ENCODE peak calls at places on chromosomes 13 and 19, in ten cellular contexts. One of them, this sample, is unnamed.

GRCh38 chr13:33174491-33174890 is 111.1 kb downstream of the STARD13 start:
- DNase-seq in GM13977: no peak
- DNase-seq in left lung: no peak
- DNase-seq in stomach: no peak
- DNase-seq in GM23338: no peak
- DNase-seq in fibroblast of pulmonary artery: no peak
- DNase-seq in epithelial cell of esophagus: no peak
- DNase-seq in fibroblast of lung: no peak
- DNase-seq in choroid plexus epithelial cell: no peak
- DNase-seq in Calu3: no peak
- DNase-seq in this sample: no peak

GRCh38 chr13:99856021-99856420 is 115.5 kb downstream of the ZIC5 start:
- DNase-seq in GM13977: no peak
- DNase-seq in left lung: no peak
- DNase-seq in stomach: no peak
- DNase-seq in GM23338: no peak
- DNase-seq in fibroblast of pulmonary artery: no peak
- DNase-seq in epithelial cell of esophagus: no peak
- DNase-seq in fibroblast of lung: no peak
- DNase-seq in choroid plexus epithelial cell: no peak
- DNase-seq in Calu3: no peak
- DNase-seq in this sample: no peak

GRCh38 chr19:15072930-15073647 is 8.9 kb upstream of the OR1I1 start:
- DNase-seq in GM13977: no peak
- DNase-seq in left lung: no peak
- DNase-seq in stomach: no peak
- DNase-seq in GM23338: peak
- DNase-seq in fibroblast of pulmonary artery: no peak
- DNase-seq in epithelial cell of esophagus: peak
- DNase-seq in fibroblast of lung: no peak
- DNase-seq in choroid plexus epithelial cell: no peak
- DNase-seq in Calu3: peak
- DNase-seq in this sample: no peak

GRCh38 chr19:18000981-18001836 is 6.8 kb upstream of the ARRDC2 start:
- DNase-seq in GM13977: peak
- DNase-seq in left lung: peak
- DNase-seq in stomach: peak
- DNase-seq in GM23338: peak
- DNase-seq in fibroblast of pulmonary artery: peak
- DNase-seq in epithelial cell of esophagus: peak
- DNase-seq in fibroblast of lung: peak
- DNase-seq in choroid plexus epithelial cell: peak
- DNase-seq in Calu3: peak
- DNase-seq in this sample: peak

GRCh38 chr19:18251587-18252369 is 22.5 kb downstream of the IQCN start:
- DNase-seq in GM13977: peak
- DNase-seq in left lung: peak
- DNase-seq in stomach: peak
- DNase-seq in GM23338: peak
- DNase-seq in fibroblast of pulmonary artery: peak
- DNase-seq in epithelial cell of esophagus: peak
- DNase-seq in fibroblast of lung: peak
- DNase-seq in choroid plexus epithelial cell: peak
- DNase-seq in Calu3: peak
- DNase-seq in this sample: peak

GRCh38 chr19:42090687-42091086 is 14.7 kb downstream of the ZNF574 start:
- DNase-seq in GM13977: no peak
- DNase-seq in left lung: no peak
- DNase-seq in stomach: no peak
- DNase-seq in GM23338: no peak
- DNase-seq in fibroblast of pulmonary artery: no peak
- DNase-seq in epithelial cell of esophagus: no peak
- DNase-seq in fibroblast of lung: no peak
- DNase-seq in choroid plexus epithelial cell: no peak
- DNase-seq in Calu3: no peak
- DNase-seq in this sample: no peak

GRCh38 chr19:27792576-27793127 is 1420.3 kb downstream of the UQCRFS1 start:
- DNase-seq in GM13977: no peak
- DNase-seq in left lung: no peak
- DNase-seq in stomach: no peak
- DNase-seq in GM23338: no peak
- DNase-seq in fibroblast of pulmonary artery: no peak
- DNase-seq in epithelial cell of esophagus: no peak
- DNase-seq in fibroblast of lung: no peak
- DNase-seq in choroid plexus epithelial cell: peak
- DNase-seq in Calu3: no peak
- DNase-seq in this sample: no peak

GRCh38 chr19:3976495-3977241 is 5.8 kb upstream of the DAPK3 start:
- DNase-seq in GM13977: no peak
- DNase-seq in left lung: no peak
- DNase-seq in stomach: no peak
- DNase-seq in GM23338: peak
- DNase-seq in fibroblast of pulmonary artery: no peak
- DNase-seq in epithelial cell of esophagus: no peak
- DNase-seq in fibroblast of lung: peak
- DNase-seq in choroid plexus epithelial cell: no peak
- DNase-seq in Calu3: peak
- DNase-seq in this sample: no peak

GRCh38 chr19:15280048-15280725 is 47.9 kb upstream of the EPHX3 start:
- DNase-seq in GM13977: no peak
- DNase-seq in left lung: no peak
- DNase-seq in stomach: no peak
- DNase-seq in GM23338: no peak
- DNase-seq in fibroblast of pulmonary artery: no peak
- DNase-seq in epithelial cell of esophagus: no peak
- DNase-seq in fibroblast of lung: no peak
- DNase-seq in choroid plexus epithelial cell: no peak
- DNase-seq in Calu3: no peak
- DNase-seq in this sample: no peak

GRCh38 chr13:113672002-113672651 is 5.1 kb downstream of the GRK1 start:
- DNase-seq in GM13977: no peak
- DNase-seq in left lung: peak
- DNase-seq in stomach: no peak
- DNase-seq in GM23338: no peak
- DNase-seq in fibroblast of pulmonary artery: no peak
- DNase-seq in epithelial cell of esophagus: no peak
- DNase-seq in fibroblast of lung: no peak
- DNase-seq in choroid plexus epithelial cell: peak
- DNase-seq in Calu3: no peak
- DNase-seq in this sample: no peak

GRCh38 chr13:50616101-50616500 is 227.4 kb downstream of the DLEU7 start:
- DNase-seq in GM13977: no peak
- DNase-seq in left lung: no peak
- DNase-seq in stomach: no peak
- DNase-seq in GM23338: no peak
- DNase-seq in fibroblast of pulmonary artery: peak
- DNase-seq in epithelial cell of esophagus: peak
- DNase-seq in fibroblast of lung: peak
- DNase-seq in choroid plexus epithelial cell: peak
- DNase-seq in Calu3: no peak
- DNase-seq in this sample: no peak

GRCh38 chr19:42252365-42253244 is 2.3 kb downstream of the ERF start:
- DNase-seq in GM13977: no peak
- DNase-seq in left lung: no peak
- DNase-seq in stomach: no peak
- DNase-seq in GM23338: peak
- DNase-seq in fibroblast of pulmonary artery: peak
- DNase-seq in epithelial cell of esophagus: peak
- DNase-seq in fibroblast of lung: peak
- DNase-seq in choroid plexus epithelial cell: peak
- DNase-seq in Calu3: peak
- DNase-seq in this sample: no peak

GRCh38 chr13:52067237-52067636 is 42.7 kb downstream of the UTP14C start:
- DNase-seq in GM13977: no peak
- DNase-seq in left lung: no peak
- DNase-seq in stomach: no peak
- DNase-seq in GM23338: peak
- DNase-seq in fibroblast of pulmonary artery: peak
- DNase-seq in epithelial cell of esophagus: peak
- DNase-seq in fibroblast of lung: no peak
- DNase-seq in choroid plexus epithelial cell: peak
- DNase-seq in Calu3: no peak
- DNase-seq in this sample: no peak

GRCh38 chr13:99859178-99860177 is 112.1 kb downstream of the ZIC5 start:
- DNase-seq in GM13977: no peak
- DNase-seq in left lung: peak
- DNase-seq in stomach: no peak
- DNase-seq in GM23338: no peak
- DNase-seq in fibroblast of pulmonary artery: no peak
- DNase-seq in epithelial cell of esophagus: no peak
- DNase-seq in fibroblast of lung: no peak
- DNase-seq in choroid plexus epithelial cell: no peak
- DNase-seq in Calu3: no peak
- DNase-seq in this sample: no peak

GRCh38 chr13:32019612-32020233 is 11.9 kb upstream of the FRY start:
- DNase-seq in GM13977: peak
- DNase-seq in left lung: no peak
- DNase-seq in stomach: no peak
- DNase-seq in GM23338: peak
- DNase-seq in fibroblast of pulmonary artery: peak
- DNase-seq in epithelial cell of esophagus: peak
- DNase-seq in fibroblast of lung: peak
- DNase-seq in choroid plexus epithelial cell: peak
- DNase-seq in Calu3: peak
- DNase-seq in this sample: peak
- TF ChIP-seq CTCF in GM13977: peak
- TF ChIP-seq CTCF in left lung: peak
- TF ChIP-seq CTCF in stomach: no peak
- TF ChIP-seq CTCF in GM23338: peak
- TF ChIP-seq CTCF in fibroblast of pulmonary artery: peak
- TF ChIP-seq CTCF in epithelial cell of esophagus: peak
- TF ChIP-seq CTCF in fibroblast of lung: peak
- TF ChIP-seq CTCF in choroid plexus epithelial cell: peak
- TF ChIP-seq CTCF in Calu3: no peak
- TF ChIP-seq CTCF in this sample: peak

GRCh38 chr13:30615851-30616311 is 1.8 kb upstream of the USPL1 start:
- DNase-seq in GM13977: peak
- DNase-seq in left lung: no peak
- DNase-seq in stomach: no peak
- DNase-seq in GM23338: no peak
- DNase-seq in fibroblast of pulmonary artery: peak
- DNase-seq in epithelial cell of esophagus: peak
- DNase-seq in fibroblast of lung: peak
- DNase-seq in choroid plexus epithelial cell: peak
- DNase-seq in Calu3: no peak
- DNase-seq in this sample: no peak

GRCh38 chr13:30618938-30619289 is 1.2 kb downstream of the USPL1 start:
- DNase-seq in GM13977: no peak
- DNase-seq in left lung: no peak
- DNase-seq in stomach: no peak
- DNase-seq in GM23338: no peak
- DNase-seq in fibroblast of pulmonary artery: no peak
- DNase-seq in epithelial cell of esophagus: no peak
- DNase-seq in fibroblast of lung: no peak
- DNase-seq in choroid plexus epithelial cell: peak
- DNase-seq in Calu3: no peak
- DNase-seq in this sample: no peak

GRCh38 chr13:30616927-30617314 is 799 bp upstream of the USPL1 start:
- DNase-seq in GM13977: peak
- DNase-seq in left lung: no peak
- DNase-seq in stomach: peak
- DNase-seq in GM23338: peak
- DNase-seq in fibroblast of pulmonary artery: peak
- DNase-seq in epithelial cell of esophagus: peak
- DNase-seq in fibroblast of lung: peak
- DNase-seq in choroid plexus epithelial cell: peak
- DNase-seq in Calu3: peak
- DNase-seq in this sample: peak

GRCh38 chr13:30618186-30618937 is 642 bp downstream of the USPL1 start:
- DNase-seq in GM13977: peak
- DNase-seq in left lung: peak
- DNase-seq in stomach: peak
- DNase-seq in GM23338: no peak
- DNase-seq in fibroblast of pulmonary artery: no peak
- DNase-seq in epithelial cell of esophagus: peak
- DNase-seq in fibroblast of lung: peak
- DNase-seq in choroid plexus epithelial cell: peak
- DNase-seq in Calu3: peak
- DNase-seq in this sample: no peak

GRCh38 chr13:30617315-30618185 is at the start of gene USPL1:
- DNase-seq in GM13977: peak
- DNase-seq in left lung: peak
- DNase-seq in stomach: peak
- DNase-seq in GM23338: peak
- DNase-seq in fibroblast of pulmonary artery: peak
- DNase-seq in epithelial cell of esophagus: peak
- DNase-seq in fibroblast of lung: peak
- DNase-seq in choroid plexus epithelial cell: peak
- DNase-seq in Calu3: peak
- DNase-seq in this sample: peak
- TF ChIP-seq CTCF in GM13977: no peak
- TF ChIP-seq CTCF in left lung: peak
- TF ChIP-seq CTCF in stomach: no peak
- TF ChIP-seq CTCF in GM23338: no peak
- TF ChIP-seq CTCF in fibroblast of pulmonary artery: no peak
- TF ChIP-seq CTCF in epithelial cell of esophagus: peak
- TF ChIP-seq CTCF in fibroblast of lung: no peak
- TF ChIP-seq CTCF in choroid plexus epithelial cell: peak
- TF ChIP-seq CTCF in Calu3: no peak
- TF ChIP-seq CTCF in this sample: no peak

DNA sequence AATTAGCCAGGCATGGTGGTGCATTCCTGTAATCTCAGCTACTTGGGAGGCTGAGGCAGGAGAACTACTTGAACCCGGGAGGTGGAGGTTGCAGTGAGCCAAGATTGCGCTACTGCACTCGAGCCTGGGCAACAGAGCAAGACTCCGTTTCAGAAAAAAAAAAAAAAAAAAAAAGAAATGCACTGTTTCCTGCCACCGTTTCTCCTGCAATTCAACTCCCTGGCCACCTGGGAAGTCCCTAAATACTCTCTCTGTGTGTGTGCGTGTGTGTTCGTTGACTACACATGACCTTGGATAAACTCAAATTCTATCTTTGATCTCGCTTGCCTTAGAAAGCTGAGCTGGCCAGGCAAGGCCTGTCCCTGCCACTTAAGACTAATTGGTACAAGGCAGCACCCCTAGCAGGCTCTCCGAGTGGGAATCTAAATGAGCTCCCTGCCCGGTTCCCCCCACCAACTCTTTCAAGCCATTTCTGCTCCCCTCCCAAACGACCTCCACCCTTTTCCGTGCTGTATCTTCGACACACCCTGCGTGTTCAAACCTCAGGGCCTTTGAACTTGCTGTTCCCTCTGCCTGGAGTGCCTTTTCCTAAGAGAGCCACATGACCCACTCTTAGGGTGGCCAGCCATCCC is 5.2 kb upstream of the BCAT2 start:
- DNase-seq in GM13977: peak
- DNase-seq in left lung: no peak
- DNase-seq in stomach: peak
- DNase-seq in GM23338: peak
- DNase-seq in fibroblast of pulmonary artery: no peak
- DNase-seq in epithelial cell of esophagus: peak
- DNase-seq in fibroblast of lung: peak
- DNase-seq in choroid plexus epithelial cell: peak
- DNase-seq in Calu3: peak
- DNase-seq in this sample: peak
- TF ChIP-seq CTCF in GM13977: no peak
- TF ChIP-seq CTCF in left lung: no peak
- TF ChIP-seq CTCF in stomach: no peak
- TF ChIP-seq CTCF in GM23338: no peak
- TF ChIP-seq CTCF in fibroblast of pulmonary artery: no peak
- TF ChIP-seq CTCF in epithelial cell of esophagus: peak
- TF ChIP-seq CTCF in fibroblast of lung: no peak
- TF ChIP-seq CTCF in choroid plexus epithelial cell: peak
- TF ChIP-seq CTCF in Calu3: no peak
- TF ChIP-seq CTCF in this sample: no peak

GRCh38 chr13:105552078-105552477 is 983.4 kb downstream of the EFNB2 start:
- DNase-seq in GM13977: no peak
- DNase-seq in left lung: no peak
- DNase-seq in stomach: no peak
- DNase-seq in GM23338: no peak
- DNase-seq in fibroblast of pulmonary artery: no peak
- DNase-seq in epithelial cell of esophagus: no peak
- DNase-seq in fibroblast of lung: peak
- DNase-seq in choroid plexus epithelial cell: no peak
- DNase-seq in Calu3: no peak
- DNase-seq in this sample: no peak
- TF ChIP-seq CTCF in GM13977: no peak
- TF ChIP-seq CTCF in left lung: no peak
- TF ChIP-seq CTCF in stomach: no peak
- TF ChIP-seq CTCF in GM23338: no peak
- TF ChIP-seq CTCF in fibroblast of pulmonary artery: no peak
- TF ChIP-seq CTCF in epithelial cell of esophagus: no peak
- TF ChIP-seq CTCF in fibroblast of lung: no peak
- TF ChIP-seq CTCF in choroid plexus epithelial cell: no peak
- TF ChIP-seq CTCF in Calu3: no peak
- TF ChIP-seq CTCF in this sample: no peak